ENCODE peak calls at places on chromosomes 1 and 21, in four cellular contexts. J is GM12878, R is HepG2, Z is A549. E is an unnamed sample.

GRCh38 chr1:86782482-86782881 is 78.1 kb downstream of the SH3GLB1 start:
- DNase-seq in Z (no peak), R (peak), J (no peak), E (no peak)

GRCh38 chr1:163173121-163173520 is 29.6 kb downstream of the RGS5 start:
- DNase-seq in Z (no peak), J (no peak), R (no peak), E (no peak)

GRCh38 chr21:28421716-28422480 is 570.8 kb downstream of the LTN1 start:
- DNase-seq in Z (no peak), R (no peak), J (no peak), E (no peak)

GRCh38 chr1:236073307-236073897 is 8.5 kb upstream of the NID1 start:
- DNase-seq in J (no peak), Z (no peak), R (peak), E (no peak)

GRCh38 chr1:175857756-175858155 is 114.4 kb upstream of the TNR start:
- DNase-seq in R (no peak), J (no peak), Z (no peak), E (no peak)

GRCh38 chr1:110106013-110106941 is 6.0 kb upstream of the UBL4B start:
- DNase-seq in Z (peak), J (peak), R (peak), E (peak)

GRCh38 chr1:204468206-204468605 is 26.4 kb downstream of the PIK3C2B start:
- DNase-seq in J (no peak), R (no peak), Z (no peak), E (no peak)

GRCh38 chr1:228744356-228744755 is 9.1 kb downstream of the RHOU start:
- DNase-seq in J (no peak), Z (no peak), R (no peak), E (no peak)

GRCh38 chr1:228416217-228416971 is at the start of gene TRIM17:
- DNase-seq in J (no peak), R (peak), Z (no peak), E (peak)

GRCh38 chr1:63854091-63854490 is 80.3 kb downstream of the ROR1 start:
- DNase-seq in R (no peak), Z (no peak), J (no peak), E (no peak)

GRCh38 chr1:185934476-185935189 is 200.4 kb downstream of the HMCN1 start:
- DNase-seq in J (no peak), Z (peak), R (no peak), E (no peak)

GRCh38 chr21:36491191-36491916 is 11.4 kb upstream of the CLDN14 start:
- DNase-seq in J (no peak), R (no peak), Z (no peak), E (no peak)

GRCh38 chr1:93051961-93052360 is 27.1 kb upstream of the MTF2 start:
- DNase-seq in R (no peak), J (no peak), Z (no peak), E (peak)

DNA sequence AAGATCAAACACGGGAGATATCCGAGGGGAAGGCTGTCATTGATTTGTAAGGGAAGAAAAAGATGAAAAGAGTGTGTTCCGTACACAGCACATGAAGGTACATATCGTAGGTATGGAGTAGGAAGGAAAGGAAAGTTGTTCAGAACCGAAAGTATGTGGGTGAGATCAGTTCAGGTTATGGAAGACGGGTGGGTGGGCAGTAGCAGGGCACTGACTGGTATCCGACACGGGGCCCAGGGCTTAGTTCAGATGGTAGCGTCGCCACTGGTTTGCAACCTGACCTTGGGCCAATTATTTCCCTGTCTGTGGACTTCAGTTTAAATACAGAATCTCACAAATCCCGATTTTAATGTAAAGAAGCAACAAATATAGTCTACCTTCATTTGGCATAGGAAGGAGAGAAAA is 27.8 kb upstream of the A3GALT2 start:
- DNase-seq in R (no peak), J (no peak), Z (no peak), E (no peak)
- TF ChIP-seq CHD4 in R (no peak), J (no peak), Z (no peak), E (no peak)

GRCh38 chr21:41429925-41430491 is 4.0 kb downstream of the MX1 start:
- DNase-seq in Z (no peak), R (no peak), J (no peak), E (no peak)

GRCh38 chr21:41432567-41433460 is 6.8 kb downstream of the MX1 start:
- DNase-seq in R (no peak), Z (no peak), J (no peak), E (no peak)

GRCh38 chr21:41429305-41429704 is 3.3 kb downstream of the MX1 start:
- DNase-seq in Z (no peak), R (no peak), J (no peak), E (no peak)

GRCh38 chr21:41433566-41433965 is 7.5 kb downstream of the MX1 start:
- DNase-seq in Z (no peak), J (no peak), R (no peak), E (no peak)

DNA sequence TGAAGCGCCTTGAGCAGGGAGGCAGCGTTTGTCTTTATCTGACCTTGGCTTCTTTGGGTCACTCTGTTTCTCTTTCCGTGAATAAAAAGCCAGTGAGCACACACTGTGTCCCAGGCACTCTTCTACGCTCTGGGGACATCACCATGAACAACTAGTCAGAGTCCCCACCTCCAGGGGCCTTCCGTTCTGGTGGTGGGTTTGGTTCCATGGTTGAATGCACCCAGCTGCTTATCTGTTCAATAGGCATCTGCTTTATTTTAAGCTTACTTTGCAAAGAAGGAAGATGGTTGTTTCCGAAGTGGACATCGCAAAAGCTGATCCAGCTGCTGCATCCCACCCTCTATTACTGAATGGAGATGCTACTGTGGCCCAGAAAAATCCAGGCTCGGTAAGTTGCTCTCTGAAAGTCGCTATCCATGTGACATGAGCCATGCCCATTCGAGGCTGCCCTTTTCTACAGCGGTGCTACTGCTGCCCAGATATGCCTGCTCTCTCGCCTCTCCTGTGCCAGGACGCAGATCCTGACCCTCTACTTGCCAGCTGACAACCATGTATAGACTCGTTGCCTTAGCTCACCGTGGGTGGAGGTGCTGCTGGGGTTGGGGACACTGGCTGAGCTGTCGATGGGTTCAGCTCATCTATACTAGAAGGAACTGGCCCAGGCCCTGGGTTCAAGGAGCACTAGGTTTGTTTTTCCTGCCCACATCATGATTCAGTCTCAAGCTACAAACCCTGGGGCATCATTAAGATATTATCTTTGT is 5.9 kb downstream of the MX1 start:
- DNase-seq in R (no peak), J (peak), Z (no peak), E (no peak)
- TF ChIP-seq CHD4 in R (no peak), J (no peak), Z (no peak), E (no peak)

GRCh38 chr21:31041295-31042079 is 3.2 kb upstream of the KRTAP19-8 start:
- DNase-seq in Z (no peak), J (no peak), R (no peak), E (no peak)
- TF ChIP-seq CHD4 in Z (no peak), J (no peak), R (no peak), E (no peak)

DNA sequence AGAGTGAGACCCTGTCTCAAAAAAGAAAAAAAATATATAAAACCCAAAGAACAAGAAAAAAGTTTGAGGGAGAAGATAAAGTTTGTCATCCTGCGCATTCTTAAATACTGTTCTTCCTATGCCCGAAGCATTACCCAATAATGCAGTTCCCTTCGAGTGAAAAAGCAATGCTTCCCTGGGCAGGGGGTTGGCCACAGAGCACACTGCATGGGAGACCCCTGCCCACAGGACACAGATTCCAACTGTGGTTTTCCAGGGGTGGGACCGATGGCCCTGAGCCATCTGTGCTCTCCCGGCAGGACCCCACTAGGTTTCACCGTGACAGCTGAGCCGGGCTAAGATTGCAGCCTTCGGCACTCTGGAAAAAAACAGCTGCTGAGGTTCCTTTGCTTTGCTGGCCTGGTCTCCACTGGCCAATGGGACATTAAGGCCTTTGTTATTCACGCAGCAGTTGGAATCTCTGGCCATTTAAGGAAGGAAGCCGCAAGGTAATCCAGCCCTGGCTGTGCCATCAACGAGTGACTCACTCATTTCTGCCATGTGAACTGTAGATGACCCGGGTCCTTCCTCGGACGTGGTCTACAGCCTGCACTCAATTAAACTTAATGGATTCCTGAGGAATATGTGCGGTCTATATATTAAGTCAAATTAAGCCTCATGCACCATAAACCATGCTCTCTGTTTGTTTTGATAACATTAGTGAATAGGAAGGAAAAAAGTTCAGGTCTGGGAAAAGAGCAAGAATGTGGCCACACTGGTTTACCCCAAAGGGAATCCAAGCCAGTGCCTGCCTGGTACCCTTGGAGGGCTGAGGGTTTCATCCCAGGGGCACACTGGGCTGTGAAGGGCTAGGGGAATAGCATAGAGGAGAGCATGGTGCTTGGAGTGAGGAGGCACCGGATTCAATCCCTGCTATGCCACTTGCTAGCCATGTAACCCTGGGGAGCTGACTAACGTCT is 163.2 kb downstream of the ZBTB18 start:
- DNase-seq in Z (peak), J (no peak), R (peak), E (no peak)
- TF ChIP-seq CHD4 in Z (no peak), J (no peak), R (no peak), E (no peak)

DNA sequence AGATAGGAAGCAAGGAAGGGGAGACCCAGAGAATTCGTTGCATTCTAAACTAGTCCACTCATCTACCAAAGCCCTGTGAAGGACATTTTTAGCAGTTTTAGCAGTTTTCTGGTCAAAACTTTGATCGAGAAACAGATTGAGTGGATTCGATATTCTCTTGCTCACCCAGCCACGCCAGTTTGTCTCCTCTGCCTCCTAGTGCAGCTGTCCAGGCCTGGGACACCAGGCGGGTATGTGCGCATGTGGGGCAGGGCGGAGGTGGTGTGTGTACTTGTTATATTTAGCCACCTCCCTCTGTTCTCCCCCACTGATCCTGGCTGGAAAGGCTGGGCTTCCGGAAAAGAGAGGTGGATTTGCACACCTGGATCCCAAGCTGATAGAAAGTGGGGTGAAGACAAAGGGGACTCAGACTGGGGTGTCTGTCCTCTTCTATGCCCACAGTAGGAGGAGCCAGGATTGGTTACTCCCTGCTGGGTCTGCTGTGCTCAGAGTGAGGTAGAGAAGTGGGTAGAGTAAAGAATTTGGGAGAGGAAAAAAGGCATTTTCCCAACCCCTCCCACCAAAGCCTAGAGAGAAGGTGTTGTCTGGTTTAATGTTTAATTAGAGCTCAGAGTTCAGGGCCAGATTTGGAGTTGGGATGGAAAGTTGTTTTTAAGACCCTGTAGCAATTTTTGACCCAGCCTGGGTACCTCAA is 3.8 kb downstream of the LMNA start:
- DNase-seq in J (no peak), Z (no peak), R (peak), E (no peak)
- TF ChIP-seq CHD4 in J (no peak), Z (no peak), R (no peak), E (no peak)

GRCh38 chr1:19163261-19163660 is 46.8 kb downstream of the UBR4 start:
- DNase-seq in J (no peak), Z (no peak), R (no peak), E (no peak)
- TF ChIP-seq CHD4 in J (no peak), Z (no peak), R (no peak), E (no peak)

DNA sequence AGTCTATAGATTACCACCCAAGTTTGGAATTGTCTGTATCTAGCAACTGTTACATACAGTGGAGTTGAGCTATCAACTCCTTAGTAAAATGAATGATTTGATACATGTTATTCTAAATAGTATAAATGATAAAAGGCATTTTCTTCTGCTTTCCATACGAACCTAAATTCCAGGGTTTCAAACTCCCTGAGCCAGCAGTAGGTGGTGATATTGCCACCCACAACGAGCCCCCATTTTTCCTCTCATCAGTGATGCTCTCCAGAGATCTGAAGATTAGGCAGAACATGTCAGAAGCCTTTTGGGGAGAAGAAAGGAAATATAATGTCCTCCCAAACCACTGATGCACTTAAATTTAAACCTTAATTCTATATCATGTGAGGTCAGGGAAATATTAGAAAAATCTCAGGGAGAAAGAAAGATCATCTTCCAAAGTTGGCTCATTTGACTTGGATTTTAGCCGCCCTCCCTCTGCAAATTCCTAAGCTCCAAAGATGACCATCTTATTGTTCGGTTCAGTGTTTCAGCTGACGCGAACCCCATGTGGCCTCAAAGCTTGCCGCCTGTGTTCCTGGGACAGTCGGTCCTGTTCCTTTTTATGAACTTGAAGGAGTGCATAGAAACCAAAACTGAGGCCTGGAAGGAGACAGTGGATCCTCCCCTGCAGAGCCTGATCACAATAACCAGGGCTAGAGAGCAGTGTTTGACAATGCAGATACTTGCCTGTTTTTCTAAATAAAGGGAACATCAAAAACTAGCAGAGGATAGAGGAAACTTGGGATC is 2.3 kb downstream of the EVA1C start:
- DNase-seq in Z (no peak), J (no peak), R (no peak), E (no peak)
- TF ChIP-seq CHD4 in Z (no peak), J (no peak), R (no peak), E (no peak)

GRCh38 chr1:23865543-23865930 is 2.6 kb downstream of the FUCA1 start:
- DNase-seq in J (peak), R (no peak), Z (no peak), E (no peak)

GRCh38 chr1:23867953-23868847 is at the start of gene FUCA1:
- DNase-seq in Z (peak), J (peak), R (peak), E (peak)

GRCh38 chr1:23868848-23869450 is 859 bp upstream of the FUCA1 start:
- DNase-seq in J (no peak), Z (no peak), R (no peak), E (peak)

GRCh38 chr1:23869818-23870217 is 1.7 kb upstream of the FUCA1 start:
- DNase-seq in J (no peak), Z (no peak), R (no peak), E (no peak)

DNA sequence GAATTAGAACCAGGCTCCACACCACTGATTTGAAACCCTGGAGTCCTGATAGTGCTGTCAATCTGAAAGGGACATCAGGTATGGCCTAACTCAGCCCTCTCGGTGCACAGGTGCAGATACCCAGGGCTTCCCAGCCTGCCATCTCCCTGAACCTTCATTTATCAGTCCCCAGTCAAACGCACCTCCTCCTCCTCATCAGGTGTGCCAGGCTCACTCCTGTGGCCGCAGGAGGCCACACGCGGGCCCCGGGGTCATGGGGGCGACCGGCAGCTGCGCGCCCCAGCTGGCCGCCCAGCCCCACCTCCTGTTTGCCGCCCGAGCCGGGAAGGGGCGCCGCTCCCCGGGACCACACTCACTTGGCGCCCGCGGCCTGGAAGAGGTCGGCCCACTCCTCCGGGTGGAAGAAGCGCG is 543 bp downstream of the FUCA1 start:
- DNase-seq in Z (no peak), J (no peak), R (no peak), E (peak)
- TF ChIP-seq CHD4 in Z (no peak), J (no peak), R (no peak), E (no peak)

GRCh38 chr1:225770586-225771248 is 6.9 kb upstream of the SRP9 start:
- DNase-seq in Z (no peak), R (peak), J (no peak), E (no peak)
- TF ChIP-seq CHD4 in Z (no peak), R (no peak), J (no peak), E (no peak)